ENCODE peak calls at places on chromosomes 4 and X, in four cellular contexts. One of them, this sample, is unnamed.

GRCh38 chr4:1962980-1963379 is 45.8 kb downstream of the NELFA start:
- DNase-seq in fibroblast of mammary gland: no peak
- DNase-seq in iris pigment epithelial cell: no peak
- DNase-seq in CD8-positive, alpha-beta T cell: no peak
- DNase-seq in this sample: no peak

GRCh38 chr4:56823933-56824600 is 2.6 kb upstream of the SPINK2 start:
- DNase-seq in fibroblast of mammary gland: no peak
- DNase-seq in iris pigment epithelial cell: no peak
- DNase-seq in CD8-positive, alpha-beta T cell: no peak
- DNase-seq in this sample: no peak

GRCh38 chrX:30659421-30659820 is 6.2 kb downstream of the GK start:
- DNase-seq in fibroblast of mammary gland: peak; percentile 94
- DNase-seq in iris pigment epithelial cell: peak; percentile 93
- DNase-seq in CD8-positive, alpha-beta T cell: no peak
- DNase-seq in this sample: peak; percentile 70

GRCh38 chr4:66035701-66036100 is 365.4 kb upstream of the EPHA5 start:
- DNase-seq in fibroblast of mammary gland: no peak
- DNase-seq in iris pigment epithelial cell: no peak
- DNase-seq in CD8-positive, alpha-beta T cell: no peak
- DNase-seq in this sample: no peak

GRCh38 chr4:48248559-48248953 is 21.1 kb downstream of the TEC start:
- DNase-seq in fibroblast of mammary gland: no peak
- DNase-seq in iris pigment epithelial cell: no peak
- DNase-seq in CD8-positive, alpha-beta T cell: no peak
- DNase-seq in this sample: no peak

GRCh38 chrX:13078739-13079444 is 34.5 kb upstream of the FAM9C start:
- DNase-seq in fibroblast of mammary gland: peak; percentile 90
- DNase-seq in iris pigment epithelial cell: peak; percentile 86
- DNase-seq in CD8-positive, alpha-beta T cell: no peak
- DNase-seq in this sample: peak; percentile 89

GRCh38 chr4:7535094-7535493 is 100.4 kb upstream of the PSAPL1 start:
- DNase-seq in fibroblast of mammary gland: no peak
- DNase-seq in iris pigment epithelial cell: no peak
- DNase-seq in CD8-positive, alpha-beta T cell: no peak
- DNase-seq in this sample: no peak

GRCh38 chr4:85963231-85963630 is 396.6 kb downstream of the MAPK10 start:
- DNase-seq in fibroblast of mammary gland: peak; percentile 69
- DNase-seq in iris pigment epithelial cell: no peak
- DNase-seq in CD8-positive, alpha-beta T cell: no peak
- DNase-seq in this sample: no peak

GRCh38 chrX:37470711-37471110 is 100.8 kb upstream of the LANCL3 start:
- DNase-seq in fibroblast of mammary gland: no peak
- DNase-seq in iris pigment epithelial cell: no peak
- DNase-seq in CD8-positive, alpha-beta T cell: no peak
- DNase-seq in this sample: no peak

GRCh38 chr4:121950212-121950679 is 1.6 kb downstream of the TRPC3 start:
- DNase-seq in fibroblast of mammary gland: peak; percentile 56
- DNase-seq in iris pigment epithelial cell: peak; percentile 75
- DNase-seq in CD8-positive, alpha-beta T cell: peak; percentile 86
- DNase-seq in this sample: peak; percentile 55

GRCh38 chr4:104592894-104593470 is 98.3 kb upstream of the CXXC4 start:
- DNase-seq in fibroblast of mammary gland: peak; percentile 7
- DNase-seq in iris pigment epithelial cell: peak; percentile 72
- DNase-seq in CD8-positive, alpha-beta T cell: no peak
- DNase-seq in this sample: peak; percentile 10

GRCh38 chrX:152817082-152817744 is 13.3 kb downstream of the CETN2 start:
- DNase-seq in fibroblast of mammary gland: peak; percentile 53
- DNase-seq in iris pigment epithelial cell: peak; percentile 45
- DNase-seq in CD8-positive, alpha-beta T cell: no peak
- DNase-seq in this sample: peak; percentile 67

GRCh38 chr4:154009191-154009590 is 220.3 kb upstream of the SFRP2 start:
- DNase-seq in fibroblast of mammary gland: peak; percentile 88
- DNase-seq in iris pigment epithelial cell: no peak
- DNase-seq in CD8-positive, alpha-beta T cell: no peak
- DNase-seq in this sample: peak; percentile 89

GRCh38 chr4:86846921-86847320 is 2.3 kb downstream of the SLC10A6 start:
- DNase-seq in fibroblast of mammary gland: peak; percentile 57
- DNase-seq in iris pigment epithelial cell: no peak
- DNase-seq in CD8-positive, alpha-beta T cell: no peak
- DNase-seq in this sample: no peak

GRCh38 chr4:86359944-86360478 is at the start of gene MAPK10:
- DNase-seq in fibroblast of mammary gland: peak; percentile 85
- DNase-seq in iris pigment epithelial cell: peak; percentile 96
- DNase-seq in CD8-positive, alpha-beta T cell: peak; percentile 25
- DNase-seq in this sample: peak; percentile 88

GRCh38 chr4:144645102-144645469 is 870 bp upstream of the HHIP start:
- DNase-seq in fibroblast of mammary gland: no peak
- DNase-seq in iris pigment epithelial cell: no peak
- DNase-seq in CD8-positive, alpha-beta T cell: no peak
- DNase-seq in this sample: no peak

GRCh38 chrX:40132751-40133150 is 35.0 kb upstream of the BCOR start:
- DNase-seq in fibroblast of mammary gland: peak; percentile 87
- DNase-seq in iris pigment epithelial cell: peak; percentile 85
- DNase-seq in CD8-positive, alpha-beta T cell: no peak
- DNase-seq in this sample: peak; percentile 88

GRCh38 chrX:17414839-17415238 is 39.8 kb downstream of the NHS start:
- DNase-seq in fibroblast of mammary gland: no peak
- DNase-seq in iris pigment epithelial cell: no peak
- DNase-seq in CD8-positive, alpha-beta T cell: no peak
- DNase-seq in this sample: peak; percentile 46

GRCh38 chr4:73619351-73619750 is 885 bp downstream of the RASSF6 start:
- DNase-seq in fibroblast of mammary gland: no peak
- DNase-seq in iris pigment epithelial cell: no peak
- DNase-seq in CD8-positive, alpha-beta T cell: no peak
- DNase-seq in this sample: no peak

GRCh38 chr4:118012142-118012541 is 22.1 kb upstream of the NDST3 start:
- DNase-seq in fibroblast of mammary gland: no peak
- DNase-seq in iris pigment epithelial cell: peak; percentile 18
- DNase-seq in CD8-positive, alpha-beta T cell: no peak
- DNase-seq in this sample: peak; percentile 31

GRCh38 chr4:15729910-15730533 is 27.2 kb downstream of the BST1 start:
- DNase-seq in fibroblast of mammary gland: peak; percentile 54
- DNase-seq in iris pigment epithelial cell: peak; percentile 38
- DNase-seq in CD8-positive, alpha-beta T cell: peak; percentile 34
- DNase-seq in this sample: peak; percentile 56

GRCh38 chr4:102759835-102760644 is 728 bp downstream of the MANBA start:
- DNase-seq in fibroblast of mammary gland: peak; percentile 71
- DNase-seq in iris pigment epithelial cell: peak; percentile 52
- DNase-seq in CD8-positive, alpha-beta T cell: peak; percentile 20
- DNase-seq in this sample: peak; percentile 50

GRCh38 chr4:53205970-53206369 is 159.9 kb downstream of the SCFD2 start:
- DNase-seq in fibroblast of mammary gland: peak; percentile 61
- DNase-seq in iris pigment epithelial cell: no peak
- DNase-seq in CD8-positive, alpha-beta T cell: no peak
- DNase-seq in this sample: peak; percentile 32

GRCh38 chr4:61572160-61572559 is 372.0 kb downstream of the ADGRL3 start:
- DNase-seq in fibroblast of mammary gland: peak; percentile 24
- DNase-seq in iris pigment epithelial cell: peak; percentile 65
- DNase-seq in CD8-positive, alpha-beta T cell: no peak
- DNase-seq in this sample: peak; percentile 3

GRCh38 chr4:40292313-40292759 is 42.8 kb upstream of the CHRNA9 start:
- DNase-seq in fibroblast of mammary gland: peak; percentile 90
- DNase-seq in iris pigment epithelial cell: peak; percentile 52
- DNase-seq in CD8-positive, alpha-beta T cell: no peak
- DNase-seq in this sample: peak; percentile 71

GRCh38 chr4:140213736-140214135 is 59.8 kb upstream of the MAML3 start:
- DNase-seq in fibroblast of mammary gland: peak; percentile 57
- DNase-seq in iris pigment epithelial cell: peak; percentile 54
- DNase-seq in CD8-positive, alpha-beta T cell: no peak
- DNase-seq in this sample: peak; percentile 34

GRCh38 chr4:15690020-15690809 is 8.6 kb downstream of the FAM200B start:
- DNase-seq in fibroblast of mammary gland: peak; percentile 81
- DNase-seq in iris pigment epithelial cell: peak; percentile 92
- DNase-seq in CD8-positive, alpha-beta T cell: no peak
- DNase-seq in this sample: peak; percentile 96

GRCh38 chr4:48175806-48176205 is 41.8 kb upstream of the TXK start:
- DNase-seq in fibroblast of mammary gland: no peak
- DNase-seq in iris pigment epithelial cell: peak; percentile 10
- DNase-seq in CD8-positive, alpha-beta T cell: no peak
- DNase-seq in this sample: peak; percentile 65

GRCh38 chr4:65126200-65126599 is 544.1 kb downstream of the EPHA5 start:
- DNase-seq in fibroblast of mammary gland: no peak
- DNase-seq in iris pigment epithelial cell: no peak
- DNase-seq in CD8-positive, alpha-beta T cell: no peak
- DNase-seq in this sample: no peak

GRCh38 chrX:107766470-107767140 is 9.0 kb downstream of the TSC22D3 start:
- DNase-seq in fibroblast of mammary gland: peak; percentile 88
- DNase-seq in iris pigment epithelial cell: peak; percentile 52
- DNase-seq in CD8-positive, alpha-beta T cell: no peak
- DNase-seq in this sample: peak; percentile 78

GRCh38 chrX:21373637-21374162 is 518 bp upstream of the CNKSR2 start:
- DNase-seq in fibroblast of mammary gland: no peak
- DNase-seq in iris pigment epithelial cell: no peak
- DNase-seq in CD8-positive, alpha-beta T cell: peak; percentile 22
- DNase-seq in this sample: no peak

GRCh38 chr4:13233755-13234154 is 250.4 kb downstream of the RAB28 start:
- DNase-seq in fibroblast of mammary gland: no peak
- DNase-seq in iris pigment epithelial cell: no peak
- DNase-seq in CD8-positive, alpha-beta T cell: no peak
- DNase-seq in this sample: no peak

GRCh38 chr4:18020145-18020670 is 1.3 kb downstream of the LCORL start:
- DNase-seq in fibroblast of mammary gland: peak; percentile 32
- DNase-seq in iris pigment epithelial cell: peak; percentile 23
- DNase-seq in CD8-positive, alpha-beta T cell: peak; percentile 16
- DNase-seq in this sample: peak; percentile 19

GRCh38 chr4:33709247-33709646 is 2535.1 kb downstream of the ARAP2 start:
- DNase-seq in fibroblast of mammary gland: peak; percentile 87
- DNase-seq in iris pigment epithelial cell: peak; percentile 73
- DNase-seq in CD8-positive, alpha-beta T cell: no peak
- DNase-seq in this sample: peak; percentile 65

GRCh38 chr4:165328708-165329107 is 1.2 kb downstream of the MSMO1 start:
- DNase-seq in fibroblast of mammary gland: peak; percentile 30
- DNase-seq in iris pigment epithelial cell: no peak
- DNase-seq in CD8-positive, alpha-beta T cell: no peak
- DNase-seq in this sample: no peak

This sample was measured in M059J.